ENCODE peak calls at places on chromosomes 1 and 21, in four cellular contexts. Q is HEK293T, X is HepG2, L is K562. Z is an unnamed sample.

GRCh38 chr1:153548722-153549695 is at the start of gene S100A3:
- DNase-seq in Q (no peak), X (no peak), L (no peak), Z (no peak)

GRCh38 chr1:30618335-30618747 is 105.0 kb downstream of the MATN1 start:
- DNase-seq in Q (no peak), X (no peak), L (no peak), Z (no peak)

GRCh38 chr1:1207254-1207902 is 986 bp upstream of the TNFRSF18 start:
- DNase-seq in Q (no peak), X (no peak), L (no peak), Z (no peak)

GRCh38 chr1:158246650-158247049 is 7.6 kb upstream of the CD1A start:
- DNase-seq in Q (no peak), X (no peak), L (no peak), Z (no peak)

GRCh38 chr21:33434770-33435360 is 31.7 kb downstream of the IFNGR2 start:
- DNase-seq in Q (no peak), X (no peak), L (peak), Z (peak)

GRCh38 chr1:205580140-205580922 is 51.5 kb downstream of the ELK4 start:
- DNase-seq in Q (no peak), X (no peak), L (no peak), Z (no peak)

GRCh38 chr1:178267646-178268094 is 173.8 kb downstream of the RASAL2 start:
- DNase-seq in Q (no peak), X (no peak), L (no peak), Z (no peak)

GRCh38 chr1:71592646-71593274 is 511.9 kb upstream of the ZRANB2 start:
- DNase-seq in Q (no peak), X (no peak), L (no peak), Z (no peak)

GRCh38 chr1:201282216-201282615 is 1.1 kb upstream of the PKP1 start:
- DNase-seq in Q (no peak), X (no peak), L (no peak), Z (no peak)

GRCh38 chr21:26652891-26653290 is 79.8 kb upstream of the CYYR1 start:
- DNase-seq in Q (no peak), X (no peak), L (no peak), Z (no peak)

GRCh38 chr1:26283226-26283853 is 3.5 kb downstream of the SH3BGRL3 start:
- DNase-seq in Q (no peak), X (no peak), L (peak), Z (no peak)

GRCh38 chr1:98898901-98899300 is 105.8 kb downstream of the PLPPR5 start:
- DNase-seq in Q (no peak), X (no peak), L (no peak), Z (no peak)

GRCh38 chr1:77322061-77322900 is 40.5 kb downstream of the AK5 start:
- DNase-seq in Q (no peak), X (peak), L (peak), Z (no peak)

GRCh38 chr1:115545791-115546733 is 95.7 kb upstream of the VANGL1 start:
- DNase-seq in Q (peak), X (peak), L (peak), Z (no peak)

GRCh38 chr21:46124926-46125845 is 27.3 kb downstream of the COL6A2 start:
- DNase-seq in Q (no peak), X (no peak), L (no peak), Z (no peak)

GRCh38 chr21:31294691-31295090 is 49.4 kb downstream of the TIAM1 start:
- DNase-seq in Q (no peak), X (no peak), L (no peak), Z (no peak)

GRCh38 chr1:15836772-15837669 is 10.5 kb upstream of the SPEN start:
- DNase-seq in Q (no peak), X (no peak), L (peak), Z (no peak)

GRCh38 chr1:26706315-26706714 is 10.5 kb downstream of the ARID1A start:
- DNase-seq in Q (no peak), X (peak), L (no peak), Z (no peak)

GRCh38 chr1:232629250-232630046 is 485 bp downstream of the SIPA1L2 start:
- DNase-seq in Q (no peak), X (no peak), L (no peak), Z (no peak)

GRCh38 chr1:55747285-55747890 is 532.2 kb upstream of the USP24 start:
- DNase-seq in Q (no peak), X (no peak), L (no peak), Z (no peak)

GRCh38 chr21:39344848-39345247 is 4.0 kb downstream of the HMGN1 start:
- DNase-seq in Q (no peak), X (no peak), L (no peak), Z (no peak)

GRCh38 chr21:42319368-42319767 is 4.2 kb upstream of the TFF3 start:
- DNase-seq in Q (no peak), X (no peak), L (no peak), Z (no peak)

GRCh38 chr1:184116287-184116686 is 64.8 kb downstream of the TSEN15 start:
- DNase-seq in Q (no peak), X (no peak), L (no peak), Z (no peak)

GRCh38 chr1:211986628-211987254 is 48.6 kb downstream of the INTS7 start:
- DNase-seq in Q (no peak), X (no peak), L (no peak), Z (peak)

GRCh38 chr1:45723248-45723930 is 27.1 kb downstream of the IPP start:
- DNase-seq in Q (no peak), X (no peak), L (peak), Z (no peak)

GRCh38 chr21:42534361-42534900 is 20.8 kb downstream of the SLC37A1 start:
- DNase-seq in Q (no peak), X (no peak), L (no peak), Z (no peak)

GRCh38 chr1:239016337-239016736 is 370.0 kb upstream of the CHRM3 start:
- DNase-seq in Q (no peak), X (no peak), L (no peak), Z (no peak)

GRCh38 chr1:169043823-169044222 is 62.7 kb upstream of the ATP1B1 start:
- DNase-seq in Q (no peak), X (no peak), L (no peak), Z (no peak)
- TF ChIP-seq TARDBP in Q (no peak), X (no peak), L (no peak), Z (no peak)

GRCh38 chr1:63703661-63704060 is 70.2 kb upstream of the ROR1 start:
- DNase-seq in Q (no peak), X (no peak), L (no peak), Z (no peak)

GRCh38 chr1:63701187-63701586 is 72.6 kb upstream of the ROR1 start:
- DNase-seq in Q (no peak), X (no peak), L (no peak), Z (no peak)

GRCh38 chr1:63693956-63694607 is 79.7 kb upstream of the ROR1 start:
- DNase-seq in Q (no peak), X (no peak), L (no peak), Z (no peak)

DNA sequence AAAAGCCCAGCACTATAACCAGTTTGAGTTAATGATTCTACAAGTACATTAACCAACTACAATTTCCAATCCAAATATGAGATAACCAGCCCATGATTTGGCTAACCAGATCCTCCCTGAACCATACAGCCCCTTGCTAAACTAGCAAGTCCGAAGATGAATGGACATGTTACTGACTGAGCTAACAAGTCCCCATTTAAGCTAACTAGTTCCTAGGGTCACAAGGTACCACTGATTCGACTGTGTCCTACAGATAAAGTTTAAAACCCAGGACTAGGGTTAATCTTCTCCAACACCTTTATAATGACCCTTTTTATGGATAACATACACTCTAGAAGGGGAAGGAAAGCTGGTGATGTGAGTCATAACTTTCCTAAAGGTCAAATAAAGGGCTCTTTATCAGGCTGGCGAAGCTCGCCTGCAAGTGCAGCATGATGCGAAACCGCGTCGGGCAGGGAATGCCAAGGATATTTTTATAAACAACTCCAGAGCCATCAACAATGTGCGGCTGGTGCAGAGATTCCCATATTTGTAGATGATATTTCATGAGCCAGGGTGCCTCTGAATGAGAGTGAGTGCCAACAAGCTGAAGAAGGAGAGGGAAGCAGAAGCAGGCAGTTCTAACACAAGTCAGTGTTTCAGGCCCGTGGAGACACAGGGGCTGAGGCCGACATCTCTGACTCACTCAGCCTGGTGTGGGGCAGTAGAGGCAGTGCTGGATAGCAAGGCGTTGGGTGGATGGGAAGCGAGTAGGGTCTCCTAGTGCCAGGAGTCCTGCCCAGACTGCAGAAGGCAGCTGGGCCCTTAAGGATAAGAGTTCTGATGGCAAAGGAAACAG is 75.6 kb upstream of the ROR1 start:
- DNase-seq in Q (no peak), X (no peak), L (peak), Z (no peak)
- TF ChIP-seq TARDBP in Q (no peak), X (no peak), L (no peak), Z (no peak)

DNA sequence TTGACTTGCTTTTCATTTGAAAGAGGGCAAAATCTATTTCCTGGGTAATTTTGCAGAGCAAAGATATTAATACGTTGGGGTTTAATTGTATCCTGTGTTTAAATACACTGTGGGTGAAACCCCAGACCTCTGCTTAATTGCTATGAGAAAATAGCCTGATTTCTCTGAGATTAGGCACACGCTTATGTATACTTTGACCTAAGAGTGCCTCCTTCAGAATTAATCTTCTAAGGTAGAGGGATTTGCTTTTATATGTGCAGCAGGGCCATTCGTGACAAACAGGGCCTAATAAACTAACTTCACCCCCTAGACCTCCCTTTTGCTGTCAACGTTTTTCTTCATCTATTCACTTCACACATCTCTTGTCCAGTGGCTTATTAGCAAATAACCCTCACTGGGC is 216.9 kb upstream of the ADGRL2 start:
- DNase-seq in Q (no peak), X (no peak), L (no peak), Z (no peak)
- TF ChIP-seq TARDBP in Q (no peak), X (no peak), L (no peak), Z (no peak)

GRCh38 chr1:8860738-8861516 is 17.6 kb downstream of the ENO1 start:
- DNase-seq in Q (no peak), X (no peak), L (no peak), Z (no peak)

GRCh38 chr1:8858888-8859706 is 19.4 kb downstream of the ENO1 start:
- DNase-seq in Q (peak), X (peak), L (peak), Z (no peak)

GRCh38 chr1:8854270-8854669 is 24.2 kb downstream of the ENO1 start:
- DNase-seq in Q (no peak), X (no peak), L (no peak), Z (no peak)

GRCh38 chr1:8856689-8857412 is 21.6 kb downstream of the ENO1 start:
- DNase-seq in Q (no peak), X (peak), L (no peak), Z (no peak)

DNA sequence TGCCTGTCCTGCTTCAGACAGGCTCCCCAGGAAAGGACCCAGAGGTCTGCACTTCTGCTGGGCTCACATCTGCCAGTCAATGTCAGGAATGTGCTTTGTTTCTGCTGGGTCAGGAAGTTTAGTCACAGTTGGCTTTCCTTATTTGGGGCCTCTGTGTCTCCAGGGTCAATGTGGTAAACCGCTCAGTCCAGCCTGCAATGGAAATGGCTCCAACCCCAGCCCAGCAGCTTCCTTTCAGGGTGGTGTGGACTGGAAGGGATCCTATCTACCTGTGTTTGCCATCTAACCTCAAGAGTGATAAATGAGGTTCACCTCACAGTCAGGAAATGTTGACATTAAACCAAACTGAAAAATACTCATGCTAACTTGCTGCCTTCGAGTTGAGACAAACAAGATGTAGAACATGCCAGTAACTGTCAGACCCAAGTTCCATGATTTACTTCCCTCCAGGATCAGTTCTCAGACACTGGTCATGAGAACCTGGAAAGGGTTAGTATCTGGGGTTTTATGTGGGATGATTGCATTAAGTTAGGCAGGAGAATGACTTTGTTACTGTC is 20.3 kb downstream of the ENO1 start:
- DNase-seq in Q (no peak), X (peak), L (peak), Z (no peak)
- TF ChIP-seq TARDBP in Q (no peak), X (peak), L (no peak), Z (no peak)

DNA sequence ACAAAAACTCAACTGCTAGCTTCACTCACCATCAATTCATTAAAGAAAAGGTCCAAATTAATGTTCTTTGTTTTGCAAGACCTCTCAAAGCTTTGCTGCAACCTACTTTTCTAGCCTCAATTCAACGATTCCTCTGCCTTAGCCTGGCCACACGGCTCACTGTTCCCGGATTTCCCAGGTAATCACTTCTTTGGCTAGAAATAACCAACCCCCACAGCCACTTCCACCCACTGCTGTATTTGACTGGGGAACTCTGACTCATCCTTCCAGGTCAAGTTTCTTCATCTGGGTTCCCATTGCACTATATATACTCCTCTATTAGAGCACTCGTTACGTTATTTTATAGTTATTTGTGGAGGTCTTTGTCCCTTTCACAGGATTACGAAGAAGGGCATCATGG is 185.9 kb downstream of the CACNA1E start:
- DNase-seq in Q (no peak), X (no peak), L (no peak), Z (no peak)
- TF ChIP-seq TARDBP in Q (no peak), X (no peak), L (no peak), Z (no peak)

GRCh38 chr1:47219001-47219400 is 13.0 kb downstream of the TAL1 start:
- DNase-seq in Q (no peak), X (no peak), L (no peak), Z (no peak)
- TF ChIP-seq TARDBP in Q (no peak), X (no peak), L (no peak), Z (no peak)

DNA sequence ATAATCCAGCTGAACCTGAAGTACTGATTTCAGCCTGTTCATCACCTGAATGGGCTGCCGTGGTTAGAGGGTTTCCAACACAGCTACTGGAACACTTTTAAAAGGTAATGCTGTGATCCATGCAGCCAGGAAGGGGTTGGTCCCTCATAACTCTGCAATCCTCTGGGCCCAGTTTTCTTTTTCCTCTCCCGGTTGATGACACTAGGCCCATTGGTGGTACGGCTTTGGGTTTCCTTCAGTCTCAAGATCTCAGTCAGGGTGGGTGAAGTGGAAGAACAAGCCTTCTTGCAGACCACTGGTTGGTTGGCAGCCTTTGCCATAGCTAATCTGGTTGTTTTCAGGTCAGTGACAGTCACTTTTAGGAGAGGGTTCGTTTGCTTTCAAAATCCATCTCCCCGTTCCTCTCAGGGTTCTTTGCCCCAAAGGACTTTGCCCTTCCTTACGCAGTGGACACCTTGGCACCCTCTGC is 502 bp upstream of the SLC35A3 start:
- DNase-seq in Q (peak), X (no peak), L (peak), Z (no peak)
- TF ChIP-seq TARDBP in Q (no peak), X (no peak), L (no peak), Z (no peak)

DNA sequence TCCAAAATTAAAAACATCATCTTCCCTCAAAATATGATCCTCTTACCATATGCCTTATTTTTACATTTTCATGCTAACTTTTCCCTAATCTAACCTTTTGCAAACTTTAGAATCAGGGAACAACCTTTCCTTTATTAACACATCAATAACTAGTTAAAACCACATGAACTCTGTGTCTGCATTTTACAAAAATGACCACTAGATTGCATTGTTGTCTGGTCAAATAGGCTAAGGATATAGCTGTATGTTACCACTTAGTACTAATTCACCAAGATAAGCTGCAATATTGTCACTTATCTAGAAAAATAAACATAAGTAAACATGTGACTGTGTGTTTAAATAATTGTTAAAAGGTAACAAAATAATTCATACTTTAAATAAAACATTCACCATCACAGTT is 82.3 kb downstream of the DENND1B start:
- DNase-seq in Q (no peak), X (peak), L (peak), Z (no peak)
- TF ChIP-seq TARDBP in Q (no peak), X (no peak), L (no peak), Z (no peak)